ENCODE peak calls at places on chromosome 4, in nine cellular contexts. B is cardiac muscle cell, A is astrocyte of the spinal cord, X is PC-9, J is heart left ventricle, C is progenitor cell of endocrine pancreas, E is endodermal cell, T is esophagus squamous epithelium, I is GM13977. U is an unnamed sample.

GRCh38 chr4:108292229-108292628 is 123.5 kb upstream of the LEF1 start:
- DNase-seq in C (no peak), I (no peak), A (no peak), X (no peak), B (no peak), T (no peak), E (no peak), J (no peak), U (no peak)

GRCh38 chr4:23333556-23333945 is 556.3 kb downstream of the PPARGC1A start:
- DNase-seq in X (peak; percentile 38), E (no peak), I (no peak), A (peak; percentile 90), T (no peak), C (no peak), B (peak; percentile 56), J (no peak), U (no peak)

GRCh38 chr4:16573744-16574143 is 324.7 kb downstream of the LDB2 start:
- DNase-seq in X (no peak), A (peak; percentile 80), I (no peak), C (no peak), E (no peak), B (peak; percentile 80), J (no peak), T (no peak), U (no peak)

GRCh38 chr4:168769416-168769815 is 240.6 kb downstream of the CBR4 start:
- DNase-seq in C (no peak), B (peak; percentile 67), I (no peak), X (no peak), J (no peak), T (no peak), E (no peak), A (peak; percentile 94), U (no peak)

GRCh38 chr4:128823025-128823661 is 13.6 kb downstream of the JADE1 start:
- DNase-seq in T (no peak), C (no peak), I (no peak), A (peak; percentile 87), X (peak; percentile 56), B (peak; percentile 72), E (no peak), J (no peak), U (no peak)

GRCh38 chr4:94803181-94803580 is 45.4 kb downstream of the BMPR1B start:
- DNase-seq in J (no peak), E (no peak), C (no peak), T (no peak), X (no peak), I (no peak), A (peak; percentile 44), B (peak; percentile 18), U (no peak)

GRCh38 chr4:37453004-37453360 is 208.4 kb downstream of the NWD2 start:
- DNase-seq in A (peak; percentile 70), X (peak; percentile 83), C (peak; percentile 17), J (no peak), I (peak; percentile 78), T (no peak), E (peak; percentile 86), B (peak; percentile 78), U (no peak)

GRCh38 chr4:122517345-122517744 is 60.8 kb upstream of the IL2 start:
- DNase-seq in C (no peak), B (no peak), J (no peak), X (no peak), I (no peak), T (no peak), A (no peak), E (no peak), U (no peak)

GRCh38 chr4:146916479-146917076 is 29.1 kb downstream of the TTC29 start:
- DNase-seq in I (peak; percentile 12), A (peak; percentile 56), C (no peak), X (no peak), T (no peak), E (no peak), J (no peak), B (peak; percentile 65), U (no peak)

GRCh38 chr4:69054578-69055200 is 41.6 kb upstream of the UGT2B7 start:
- DNase-seq in T (no peak), C (no peak), A (peak; percentile 84), B (peak; percentile 82), J (no peak), X (peak; percentile 54), I (peak; percentile 5), E (no peak), U (no peak)

GRCh38 chr4:82578935-82579334 is 17.1 kb upstream of the TMEM150C start:
- DNase-seq in B (peak; percentile 4), I (no peak), E (peak; percentile 76), J (no peak), T (no peak), C (no peak), A (no peak), X (no peak), U (no peak)
- TF ChIP-seq CTCF in B (peak; percentile 24), I (no peak), E (peak; percentile 76), J (no peak), T (no peak), C (peak; percentile 14), A (peak; percentile 36), X (no peak), U (no peak)

GRCh38 chr4:190018201-190018920 is 8.7 kb downstream of the FRG2 start:
- DNase-seq in J (no peak), X (no peak), A (no peak), B (no peak), I (peak; percentile 3), E (no peak), C (no peak), T (no peak), U (no peak)

GRCh38 chr4:190017357-190018200 is 9.5 kb downstream of the FRG2 start:
- DNase-seq in I (peak; percentile 32), B (no peak), J (no peak), T (no peak), X (no peak), A (no peak), C (no peak), E (peak; percentile 54), U (no peak)

GRCh38 chr4:190016369-190017289 is 10.4 kb downstream of the FRG2 start:
- DNase-seq in A (no peak), C (no peak), I (peak; percentile 26), E (no peak), J (no peak), B (no peak), T (no peak), X (no peak), U (no peak)

GRCh38 chr4:190015538-190016368 is 11.3 kb downstream of the FRG2 start:
- DNase-seq in X (no peak), C (no peak), E (peak; percentile 56), J (no peak), A (no peak), T (no peak), I (peak; percentile 11), B (no peak), U (no peak)

DNA sequence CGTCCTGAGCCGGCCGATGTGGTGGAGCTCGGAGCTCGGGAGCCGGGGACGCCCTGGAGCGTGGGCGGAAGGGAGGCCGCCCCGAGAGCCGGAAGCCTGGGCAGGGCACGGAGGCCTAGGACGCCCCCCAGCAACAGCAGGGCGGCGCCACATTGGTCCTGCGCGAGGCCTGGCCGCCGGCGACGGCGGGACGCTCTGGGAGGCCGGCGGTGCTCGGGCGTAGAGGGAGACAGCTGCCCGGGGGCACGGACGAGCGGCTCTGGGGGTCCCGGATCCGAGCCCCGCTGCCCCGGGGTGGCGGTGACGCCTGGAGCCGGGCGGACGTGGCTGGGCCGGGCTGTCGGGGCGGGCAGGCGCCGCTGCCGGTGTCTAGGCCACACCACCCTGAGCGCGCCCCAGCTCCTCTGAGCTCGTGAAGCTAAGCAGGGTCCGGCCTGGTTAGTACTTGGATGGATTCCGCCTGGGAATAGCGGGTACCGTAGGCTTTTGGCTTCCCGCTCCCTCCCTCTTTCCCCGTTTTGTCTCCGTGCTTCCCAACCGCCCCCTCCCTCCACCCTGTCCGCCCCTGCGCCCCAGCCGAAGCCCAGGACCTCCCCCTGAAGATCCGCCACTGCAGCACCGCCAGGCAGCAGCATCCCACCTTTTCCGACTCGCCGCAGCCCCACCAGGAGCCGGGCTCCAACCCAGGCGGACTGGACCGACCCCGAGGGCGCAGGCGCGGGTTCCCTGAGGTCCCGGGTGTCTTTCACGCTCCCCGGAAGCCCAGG is 12.1 kb downstream of the FRG2 start:
- DNase-seq in C (no peak), I (peak; percentile 51), J (peak; percentile 60), E (peak; percentile 77), T (no peak), A (no peak), B (peak; percentile 47), X (no peak), U (no peak)
- TF ChIP-seq CTCF in C (no peak), I (no peak), J (no peak), E (no peak), T (no peak), A (no peak), B (no peak), X (no peak), U (no peak)

GRCh38 chr4:176791591-176792347 is 953 bp downstream of the VEGFC start:
- DNase-seq in I (peak; percentile 33), X (no peak), T (no peak), E (peak; percentile 71), J (peak; percentile 63), B (peak; percentile 58), A (peak; percentile 67), C (peak; percentile 29), U (no peak)

GRCh38 chr4:176793060-176793605 is 411 bp upstream of the VEGFC start:
- DNase-seq in J (no peak), I (no peak), A (no peak), X (no peak), E (no peak), T (no peak), C (no peak), B (no peak), U (no peak)

GRCh38 chr4:176794151-176794550 is 1.4 kb upstream of the VEGFC start:
- DNase-seq in B (peak; percentile 79), E (no peak), I (no peak), J (no peak), A (peak; percentile 90), X (peak; percentile 83), T (no peak), C (no peak), U (no peak)

GRCh38 chr4:176790398-176790797 is 2.3 kb downstream of the VEGFC start:
- DNase-seq in C (no peak), T (no peak), B (no peak), X (no peak), I (no peak), E (no peak), J (no peak), A (peak; percentile 52), U (no peak)

GRCh38 chr4:176792348-176793059 is at the start of gene VEGFC:
- DNase-seq in A (peak; percentile 79), B (peak; percentile 85), I (peak; percentile 69), T (no peak), C (peak; percentile 37), J (peak; percentile 74), X (no peak), E (peak; percentile 87), U (no peak)
- TF ChIP-seq CTCF in A (no peak), B (no peak), I (no peak), T (no peak), C (peak; percentile 9), J (no peak), X (no peak), E (peak; percentile 41), U (no peak)

DNA sequence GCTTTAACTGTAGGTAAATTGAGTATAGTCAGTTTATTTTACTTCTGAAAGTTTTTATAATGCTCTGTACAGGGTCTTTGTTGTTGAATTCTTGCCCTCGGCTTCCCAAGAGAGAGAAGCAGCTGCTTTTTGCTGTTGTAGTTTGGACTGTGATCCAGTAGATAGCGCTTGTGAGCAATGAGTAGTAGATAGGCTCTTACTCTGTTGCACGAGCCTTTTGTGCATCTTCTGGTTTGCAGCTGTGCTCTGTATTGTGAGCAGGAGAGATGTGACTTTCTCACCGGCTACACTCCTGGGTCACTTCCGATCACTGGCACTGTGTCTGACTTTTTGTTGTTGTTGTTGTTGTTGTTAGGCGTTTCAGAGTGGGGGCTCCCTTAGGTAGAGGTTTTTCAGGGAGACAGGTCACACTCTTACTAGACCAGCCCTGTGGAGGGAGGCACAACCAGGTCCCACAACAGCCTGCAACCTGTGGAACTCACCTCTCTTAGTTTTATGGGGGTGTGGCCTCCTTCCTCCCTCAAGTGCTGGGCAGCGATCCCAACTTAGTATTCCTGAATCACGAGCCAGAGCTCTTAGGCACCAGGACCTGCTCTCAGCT is 822.1 kb upstream of the GALNTL6 start:
- DNase-seq in I (peak; percentile 9), A (no peak), E (peak; percentile 80), B (no peak), X (no peak), C (peak; percentile 20), J (no peak), T (no peak), U (no peak)
- TF ChIP-seq CTCF in I (peak; percentile 68), A (peak; percentile 37), E (peak; percentile 82), B (no peak), X (peak; percentile 37), C (peak; percentile 74), J (no peak), T (no peak), U (no peak)

U was measured in natural killer cell.